ENCODE peak calls at places on chromosomes 13 and 19, in nine cellular contexts. V, F, Q, O, T, H, P, U and D are unnamed samples.

GRCh38 chr19:7554990-7555864 is 19.7 kb downstream of the PNPLA6 start:
- DNase-seq in V (no peak), F (no peak), Q (peak), O (peak), T (no peak), H (peak), P (no peak), U (no peak), D (no peak)

GRCh38 chr19:2528543-2529173 is 52.7 kb downstream of the GADD45B start:
- DNase-seq in V (peak), F (no peak), Q (peak), O (peak), T (no peak), H (no peak), P (no peak), U (no peak), D (no peak)

GRCh38 chr19:51318687-51319675 is 7.5 kb downstream of the IGLON5 start:
- DNase-seq in V (no peak), F (no peak), Q (no peak), O (no peak), T (no peak), H (no peak), P (no peak), U (no peak), D (no peak)

GRCh38 chr13:111492341-111492945 is 172.0 kb downstream of the TEX29 start:
- DNase-seq in V (no peak), F (no peak), Q (no peak), O (no peak), T (no peak), H (no peak), P (no peak), U (no peak), D (no peak)

GRCh38 chr13:45782327-45783045 is 69.1 kb downstream of the SIAH3 start:
- DNase-seq in V (no peak), F (no peak), Q (no peak), O (no peak), T (no peak), H (peak), P (no peak), U (no peak), D (no peak)

GRCh38 chr19:4694211-4694987 is 24.3 kb upstream of the MYDGF start:
- DNase-seq in V (peak), F (no peak), Q (no peak), O (peak), T (peak), H (no peak), P (peak), U (peak), D (no peak)

GRCh38 chr13:98144501-98145350 is 1.8 kb downstream of the FARP1 start:
- DNase-seq in V (peak), F (no peak), Q (no peak), O (peak), T (peak), H (peak), P (peak), U (no peak), D (no peak)

GRCh38 chr19:51531349-51532315 is at the start of gene SIGLEC6:
- DNase-seq in V (no peak), F (no peak), Q (no peak), O (no peak), T (no peak), H (peak), P (no peak), U (no peak), D (peak)

GRCh38 chr19:39413903-39414608 is 1.6 kb downstream of the PLEKHG2 start:
- DNase-seq in V (peak), F (no peak), Q (peak), O (no peak), T (no peak), H (no peak), P (no peak), U (no peak), D (no peak)

GRCh38 chr13:113744197-113745000 is 14.6 kb upstream of the TMEM255B start:
- DNase-seq in V (no peak), F (no peak), Q (no peak), O (no peak), T (no peak), H (peak), P (no peak), U (no peak), D (no peak)

GRCh38 chr13:73939071-73939380 is 195.2 kb downstream of the KLF12 start:
- DNase-seq in V (no peak), F (no peak), Q (no peak), O (no peak), T (no peak), H (no peak), P (no peak), U (no peak), D (no peak)

GRCh38 chr13:31514932-31515331 is 224.4 kb upstream of the RXFP2 start:
- DNase-seq in V (no peak), F (no peak), Q (no peak), O (no peak), T (no peak), H (no peak), P (no peak), U (no peak), D (no peak)

GRCh38 chr19:29653398-29653797 is 11.9 kb upstream of the PLEKHF1 start:
- DNase-seq in V (no peak), F (no peak), Q (no peak), O (no peak), T (no peak), H (no peak), P (no peak), U (no peak), D (no peak)

GRCh38 chr19:6740589-6741348 is 1.3 kb downstream of the TRIP10 start:
- DNase-seq in V (peak), F (no peak), Q (no peak), O (peak), T (no peak), H (peak), P (peak), U (no peak), D (no peak)

GRCh38 chr19:33310606-33311325 is 8.4 kb upstream of the CEBPA start:
- DNase-seq in V (no peak), F (no peak), Q (no peak), O (no peak), T (no peak), H (peak), P (no peak), U (no peak), D (no peak)

GRCh38 chr19:46299004-46299509 is 2.2 kb downstream of the HIF3A start:
- DNase-seq in V (peak), F (peak), Q (peak), O (peak), T (peak), H (peak), P (peak), U (peak), D (peak)

GRCh38 chr19:16033721-16034120 is 42.6 kb upstream of the TPM4 start:
- DNase-seq in V (no peak), F (no peak), Q (no peak), O (no peak), T (no peak), H (no peak), P (no peak), U (no peak), D (no peak)